ENCODE peak calls at places on chromosomes 12 and 14, in seven cellular contexts. One of them, this sample, is unnamed.

GRCh38 chr12:52587563-52587962 is 13.7 kb downstream of the KRT72 start:
- DNase-seq in stomach: no peak
- DNase-seq in endothelial cell of umbilical vein: no peak
- DNase-seq in breast epithelium: no peak
- DNase-seq in A549: no peak
- DNase-seq in gastrocnemius medialis: no peak
- DNase-seq in uterus: no peak
- DNase-seq in this sample: no peak

GRCh38 chr12:9340422-9341259 is 132.4 kb upstream of the PZP start:
- DNase-seq in stomach: no peak
- DNase-seq in endothelial cell of umbilical vein: no peak
- DNase-seq in breast epithelium: no peak
- DNase-seq in A549: no peak
- DNase-seq in gastrocnemius medialis: no peak
- DNase-seq in uterus: no peak
- DNase-seq in this sample: no peak

GRCh38 chr12:62917066-62917465 is 17.9 kb downstream of the PPM1H start:
- DNase-seq in stomach: no peak
- DNase-seq in endothelial cell of umbilical vein: no peak
- DNase-seq in breast epithelium: no peak
- DNase-seq in A549: no peak
- DNase-seq in gastrocnemius medialis: no peak
- DNase-seq in uterus: no peak
- DNase-seq in this sample: no peak

GRCh38 chr14:74608959-74609611 is 3.0 kb downstream of the LTBP2 start:
- DNase-seq in stomach: peak; percentile 88
- DNase-seq in endothelial cell of umbilical vein: peak; percentile 89
- DNase-seq in breast epithelium: peak; percentile 89
- DNase-seq in A549: peak; percentile 59
- DNase-seq in gastrocnemius medialis: peak; percentile 74
- DNase-seq in uterus: peak; percentile 89
- DNase-seq in this sample: peak; percentile 81

GRCh38 chr12:54132979-54133378 is 55.8 kb downstream of the SMUG1 start:
- DNase-seq in stomach: peak; percentile 77
- DNase-seq in endothelial cell of umbilical vein: no peak
- DNase-seq in breast epithelium: no peak
- DNase-seq in A549: no peak
- DNase-seq in gastrocnemius medialis: no peak
- DNase-seq in uterus: no peak
- DNase-seq in this sample: no peak

GRCh38 chr12:38138225-38139221 is 178.1 kb upstream of the ALG10B start:
- DNase-seq in stomach: peak; percentile 82
- DNase-seq in endothelial cell of umbilical vein: peak; percentile 72
- DNase-seq in breast epithelium: peak; percentile 75
- DNase-seq in A549: peak; percentile 72
- DNase-seq in gastrocnemius medialis: peak; percentile 39
- DNase-seq in uterus: peak; percentile 78
- DNase-seq in this sample: peak; percentile 69

GRCh38 chr14:31561155-31561846 is at the start of gene NUBPL:
- DNase-seq in stomach: peak; percentile 96
- DNase-seq in endothelial cell of umbilical vein: peak; percentile 95
- DNase-seq in breast epithelium: peak; percentile 97
- DNase-seq in A549: peak; percentile 90
- DNase-seq in gastrocnemius medialis: peak; percentile 93
- DNase-seq in uterus: peak; percentile 94
- DNase-seq in this sample: peak; percentile 96

GRCh38 chr12:12587878-12588277 is 23.8 kb upstream of the CREBL2 start:
- DNase-seq in stomach: no peak
- DNase-seq in endothelial cell of umbilical vein: no peak
- DNase-seq in breast epithelium: no peak
- DNase-seq in A549: no peak
- DNase-seq in gastrocnemius medialis: no peak
- DNase-seq in uterus: no peak
- DNase-seq in this sample: no peak

GRCh38 chr14:32078030-32078793 is 1.1 kb downstream of the ARHGAP5 start:
- DNase-seq in stomach: peak; percentile 46
- DNase-seq in endothelial cell of umbilical vein: peak; percentile 67
- DNase-seq in breast epithelium: no peak
- DNase-seq in A549: peak; percentile 21
- DNase-seq in gastrocnemius medialis: peak; percentile 38
- DNase-seq in uterus: peak; percentile 29
- DNase-seq in this sample: peak; percentile 31

GRCh38 chr12:45762185-45763110 is 32.9 kb downstream of the ARID2 start:
- DNase-seq in stomach: no peak
- DNase-seq in endothelial cell of umbilical vein: peak; percentile 70
- DNase-seq in breast epithelium: no peak
- DNase-seq in A549: peak; percentile 26
- DNase-seq in gastrocnemius medialis: no peak
- DNase-seq in uterus: no peak
- DNase-seq in this sample: no peak

GRCh38 chr12:108307006-108307405 is 32.1 kb downstream of the CMKLR1 start:
- DNase-seq in stomach: no peak
- DNase-seq in endothelial cell of umbilical vein: no peak
- DNase-seq in breast epithelium: no peak
- DNase-seq in A549: no peak
- DNase-seq in gastrocnemius medialis: no peak
- DNase-seq in uterus: no peak
- DNase-seq in this sample: no peak

GRCh38 chr12:47828967-47829482 is 9.3 kb upstream of the HDAC7 start:
- DNase-seq in stomach: peak; percentile 82
- DNase-seq in endothelial cell of umbilical vein: peak; percentile 77
- DNase-seq in breast epithelium: peak; percentile 93
- DNase-seq in A549: peak; percentile 72
- DNase-seq in gastrocnemius medialis: peak; percentile 71
- DNase-seq in uterus: peak; percentile 91
- DNase-seq in this sample: peak; percentile 57

GRCh38 chr12:106919910-106920544 is 35.7 kb upstream of the TMEM263 start:
- DNase-seq in stomach: no peak
- DNase-seq in endothelial cell of umbilical vein: peak; percentile 60
- DNase-seq in breast epithelium: no peak
- DNase-seq in A549: peak; percentile 55
- DNase-seq in gastrocnemius medialis: no peak
- DNase-seq in uterus: no peak
- DNase-seq in this sample: no peak

GRCh38 chr12:45547132-45547531 is 182.4 kb upstream of the ARID2 start:
- DNase-seq in stomach: no peak
- DNase-seq in endothelial cell of umbilical vein: no peak
- DNase-seq in breast epithelium: no peak
- DNase-seq in A549: no peak
- DNase-seq in gastrocnemius medialis: no peak
- DNase-seq in uterus: no peak
- DNase-seq in this sample: no peak

GRCh38 chr12:84502907-84503787 is 409.5 kb downstream of the SLC6A15 start:
- DNase-seq in stomach: peak; percentile 30
- DNase-seq in endothelial cell of umbilical vein: peak; percentile 45
- DNase-seq in breast epithelium: no peak
- DNase-seq in A549: peak; percentile 25
- DNase-seq in gastrocnemius medialis: no peak
- DNase-seq in uterus: no peak
- DNase-seq in this sample: no peak

GRCh38 chr14:25009891-25010290 is 40.1 kb downstream of the STXBP6 start:
- DNase-seq in stomach: no peak
- DNase-seq in endothelial cell of umbilical vein: no peak
- DNase-seq in breast epithelium: no peak
- DNase-seq in A549: no peak
- DNase-seq in gastrocnemius medialis: no peak
- DNase-seq in uterus: no peak
- DNase-seq in this sample: no peak

GRCh38 chr12:55724226-55724939 is 4.2 kb downstream of the RDH5 start:
- DNase-seq in stomach: peak; percentile 76
- DNase-seq in endothelial cell of umbilical vein: peak; percentile 62
- DNase-seq in breast epithelium: peak; percentile 53
- DNase-seq in A549: peak; percentile 70
- DNase-seq in gastrocnemius medialis: peak; percentile 82
- DNase-seq in uterus: no peak
- DNase-seq in this sample: peak; percentile 69

GRCh38 chr12:89750821-89751227 is 42.2 kb upstream of the ATP2B1 start:
- DNase-seq in stomach: no peak
- DNase-seq in endothelial cell of umbilical vein: no peak
- DNase-seq in breast epithelium: no peak
- DNase-seq in A549: no peak
- DNase-seq in gastrocnemius medialis: no peak
- DNase-seq in uterus: no peak
- DNase-seq in this sample: no peak

GRCh38 chr12:122878780-122879612 is 16.9 kb downstream of the VPS37B start:
- DNase-seq in stomach: peak; percentile 24
- DNase-seq in endothelial cell of umbilical vein: no peak
- DNase-seq in breast epithelium: no peak
- DNase-seq in A549: no peak
- DNase-seq in gastrocnemius medialis: peak; percentile 60
- DNase-seq in uterus: no peak
- DNase-seq in this sample: no peak

GRCh38 chr12:106418970-106419369 is 61.4 kb downstream of the POLR3B start:
- DNase-seq in stomach: no peak
- DNase-seq in endothelial cell of umbilical vein: peak; percentile 59
- DNase-seq in breast epithelium: no peak
- DNase-seq in A549: no peak
- DNase-seq in gastrocnemius medialis: no peak
- DNase-seq in uterus: no peak
- DNase-seq in this sample: no peak

GRCh38 chr14:72740966-72741835 is 152.7 kb downstream of the DPF3 start:
- DNase-seq in stomach: peak; percentile 14
- DNase-seq in endothelial cell of umbilical vein: no peak
- DNase-seq in breast epithelium: no peak
- DNase-seq in A549: no peak
- DNase-seq in gastrocnemius medialis: no peak
- DNase-seq in uterus: no peak
- DNase-seq in this sample: no peak

GRCh38 chr12:32365473-32366064 is 33.8 kb upstream of the FGD4 start:
- DNase-seq in stomach: peak; percentile 61
- DNase-seq in endothelial cell of umbilical vein: peak; percentile 85
- DNase-seq in breast epithelium: no peak
- DNase-seq in A549: peak; percentile 49
- DNase-seq in gastrocnemius medialis: peak; percentile 23
- DNase-seq in uterus: peak; percentile 26
- DNase-seq in this sample: peak; percentile 66

GRCh38 chr12:31234053-31234835 is 91.7 kb downstream of the SINHCAF start:
- DNase-seq in stomach: no peak
- DNase-seq in endothelial cell of umbilical vein: no peak
- DNase-seq in breast epithelium: no peak
- DNase-seq in A549: no peak
- DNase-seq in gastrocnemius medialis: no peak
- DNase-seq in uterus: no peak
- DNase-seq in this sample: no peak

GRCh38 chr12:53221203-53222076 is 10.6 kb downstream of the RARG start:
- DNase-seq in stomach: peak; percentile 80
- DNase-seq in endothelial cell of umbilical vein: peak; percentile 72
- DNase-seq in breast epithelium: peak; percentile 77
- DNase-seq in A549: peak; percentile 69
- DNase-seq in gastrocnemius medialis: peak; percentile 64
- DNase-seq in uterus: peak; percentile 75
- DNase-seq in this sample: peak; percentile 81

GRCh38 chr12:108478611-108479010 is 36.5 kb upstream of the FICD start:
- DNase-seq in stomach: no peak
- DNase-seq in endothelial cell of umbilical vein: no peak
- DNase-seq in breast epithelium: no peak
- DNase-seq in A549: no peak
- DNase-seq in gastrocnemius medialis: no peak
- DNase-seq in uterus: no peak
- DNase-seq in this sample: no peak

GRCh38 chr12:131473721-131474709 is 236.9 kb upstream of the SFSWAP start:
- DNase-seq in stomach: peak; percentile 18
- DNase-seq in endothelial cell of umbilical vein: no peak
- DNase-seq in breast epithelium: no peak
- DNase-seq in A549: no peak
- DNase-seq in gastrocnemius medialis: no peak
- DNase-seq in uterus: no peak
- DNase-seq in this sample: no peak

GRCh38 chr12:114789821-114790220 is 105.8 kb upstream of the TBX3 start:
- DNase-seq in stomach: no peak
- DNase-seq in endothelial cell of umbilical vein: no peak
- DNase-seq in breast epithelium: no peak
- DNase-seq in A549: no peak
- DNase-seq in gastrocnemius medialis: no peak
- DNase-seq in uterus: no peak
- DNase-seq in this sample: no peak

GRCh38 chr12:124616394-124617343 is 49.3 kb upstream of the NCOR2 start:
- DNase-seq in stomach: no peak
- DNase-seq in endothelial cell of umbilical vein: no peak
- DNase-seq in breast epithelium: no peak
- DNase-seq in A549: no peak
- DNase-seq in gastrocnemius medialis: no peak
- DNase-seq in uterus: no peak
- DNase-seq in this sample: no peak

GRCh38 chr14:100586520-100587247 is 533 bp downstream of the BEGAIN start:
- DNase-seq in stomach: no peak
- DNase-seq in endothelial cell of umbilical vein: no peak
- DNase-seq in breast epithelium: no peak
- DNase-seq in A549: peak; percentile 51
- DNase-seq in gastrocnemius medialis: no peak
- DNase-seq in uterus: peak; percentile 4
- DNase-seq in this sample: no peak

GRCh38 chr14:24430143-24430681 is 458 bp downstream of the KHNYN start:
- DNase-seq in stomach: peak; percentile 72
- DNase-seq in endothelial cell of umbilical vein: peak; percentile 75
- DNase-seq in breast epithelium: no peak
- DNase-seq in A549: peak; percentile 74
- DNase-seq in gastrocnemius medialis: peak; percentile 57
- DNase-seq in uterus: peak; percentile 77
- DNase-seq in this sample: peak; percentile 84

GRCh38 chr14:75884198-75884611 is 97.6 kb downstream of the TGFB3 start:
- DNase-seq in stomach: no peak
- DNase-seq in endothelial cell of umbilical vein: no peak
- DNase-seq in breast epithelium: no peak
- DNase-seq in A549: no peak
- DNase-seq in gastrocnemius medialis: no peak
- DNase-seq in uterus: no peak
- DNase-seq in this sample: no peak
- TF ChIP-seq CTCF in stomach: no peak
- TF ChIP-seq CTCF in endothelial cell of umbilical vein: peak; percentile 48
- TF ChIP-seq CTCF in breast epithelium: no peak
- TF ChIP-seq CTCF in A549: no peak
- TF ChIP-seq CTCF in gastrocnemius medialis: no peak
- TF ChIP-seq CTCF in uterus: no peak
- TF ChIP-seq CTCF in this sample: no peak

GRCh38 chr14:102988054-102988453 is 65.6 kb downstream of the AMN start:
- DNase-seq in stomach: no peak
- DNase-seq in endothelial cell of umbilical vein: peak; percentile 15
- DNase-seq in breast epithelium: no peak
- DNase-seq in A549: no peak
- DNase-seq in gastrocnemius medialis: no peak
- DNase-seq in uterus: no peak
- DNase-seq in this sample: no peak
- H3K27ac ChIP-seq in stomach: no peak overlapping the region
- H3K27ac ChIP-seq in endothelial cell of umbilical vein: no peak overlapping the region
- H3K27ac ChIP-seq in breast epithelium: no peak overlapping the region
- H3K27ac ChIP-seq in A549: no peak overlapping the region
- H3K27ac ChIP-seq in gastrocnemius medialis: no peak overlapping the region
- H3K27ac ChIP-seq in uterus: no peak overlapping the region
- H3K27ac ChIP-seq in this sample: no peak overlapping the region

GRCh38 chr12:64039285-64039871 is 182.7 kb downstream of the KICS2 start:
- DNase-seq in stomach: peak; percentile 64
- DNase-seq in endothelial cell of umbilical vein: peak; percentile 80
- DNase-seq in breast epithelium: no peak
- DNase-seq in A549: no peak
- DNase-seq in gastrocnemius medialis: no peak
- DNase-seq in uterus: no peak
- DNase-seq in this sample: no peak
- TF ChIP-seq POLR2A in stomach: no peak
- TF ChIP-seq POLR2A in endothelial cell of umbilical vein: no peak
- TF ChIP-seq POLR2A in breast epithelium: no peak
- TF ChIP-seq POLR2A in A549: no peak
- TF ChIP-seq POLR2A in gastrocnemius medialis: no peak
- TF ChIP-seq POLR2A in uterus: no peak
- TF ChIP-seq POLR2A in this sample: no peak

GRCh38 chr12:67220065-67220464 is 49.1 kb upstream of the CAND1 start:
- DNase-seq in stomach: no peak
- DNase-seq in endothelial cell of umbilical vein: no peak
- DNase-seq in breast epithelium: no peak
- DNase-seq in A549: no peak
- DNase-seq in gastrocnemius medialis: no peak
- DNase-seq in uterus: no peak
- DNase-seq in this sample: no peak
- TF ChIP-seq CTCF in stomach: peak; percentile 33
- TF ChIP-seq CTCF in endothelial cell of umbilical vein: no peak
- TF ChIP-seq CTCF in breast epithelium: no peak
- TF ChIP-seq CTCF in A549: peak; percentile 28
- TF ChIP-seq CTCF in gastrocnemius medialis: no peak
- TF ChIP-seq CTCF in uterus: no peak
- TF ChIP-seq CTCF in this sample: peak; percentile 7

This sample was measured in right lobe of liver.